ENCODE peak calls at places on chromosome X, in five cellular contexts. One of them, this sample, is unnamed.

GRCh38 chrX:50813843-50814661 is at the start of gene SHROOM4:
- DNase-seq in tibial nerve: peak
- DNase-seq in A549: no peak
- DNase-seq in body of pancreas: no peak
- DNase-seq in right lobe of liver: peak
- DNase-seq in this sample: peak

GRCh38 chrX:41822917-41823316 is 98.9 kb downstream of the GPR82 start:
- DNase-seq in right lobe of liver: no peak
- DNase-seq in body of pancreas: no peak
- DNase-seq in tibial nerve: no peak
- DNase-seq in A549: no peak
- DNase-seq in this sample: no peak

GRCh38 chrX:50458483-50458882 is 12.1 kb downstream of the DGKK start:
- DNase-seq in right lobe of liver: no peak
- DNase-seq in tibial nerve: no peak
- DNase-seq in body of pancreas: no peak
- DNase-seq in A549: no peak
- DNase-seq in this sample: no peak

GRCh38 chrX:44432641-44433040 is 89.2 kb upstream of the EFHC2 start:
- DNase-seq in tibial nerve: no peak
- DNase-seq in body of pancreas: no peak
- DNase-seq in A549: no peak
- DNase-seq in right lobe of liver: no peak
- DNase-seq in this sample: peak

GRCh38 chrX:41759817-41760216 is 35.8 kb downstream of the GPR82 start:
- DNase-seq in body of pancreas: no peak
- DNase-seq in A549: no peak
- DNase-seq in tibial nerve: no peak
- DNase-seq in right lobe of liver: no peak
- DNase-seq in this sample: no peak

GRCh38 chrX:34961662-34962061 is 19.1 kb downstream of the FAM47B start:
- DNase-seq in right lobe of liver: no peak
- DNase-seq in A549: no peak
- DNase-seq in tibial nerve: no peak
- DNase-seq in body of pancreas: no peak
- DNase-seq in this sample: no peak

GRCh38 chrX:1150569-1151347 is 61.7 kb downstream of the CRLF2 start:
- DNase-seq in A549: no peak
- DNase-seq in tibial nerve: no peak
- DNase-seq in right lobe of liver: no peak
- DNase-seq in body of pancreas: no peak
- DNase-seq in this sample: no peak

GRCh38 chrX:2761246-2761645 is 9.4 kb downstream of the XG start:
- DNase-seq in A549: no peak
- DNase-seq in body of pancreas: no peak
- DNase-seq in right lobe of liver: no peak
- DNase-seq in tibial nerve: no peak
- DNase-seq in this sample: no peak

GRCh38 chrX:31604629-31605221 is 532.9 kb upstream of the FTHL17 start:
- DNase-seq in tibial nerve: no peak
- DNase-seq in A549: no peak
- DNase-seq in right lobe of liver: no peak
- DNase-seq in body of pancreas: no peak
- DNase-seq in this sample: no peak

GRCh38 chrX:7828594-7828993 is 14.4 kb upstream of the VCX start:
- DNase-seq in A549: no peak
- DNase-seq in tibial nerve: no peak
- DNase-seq in body of pancreas: no peak
- DNase-seq in right lobe of liver: no peak
- DNase-seq in this sample: no peak
- TF ChIP-seq CTCF in A549: no peak
- TF ChIP-seq CTCF in tibial nerve: no peak
- TF ChIP-seq CTCF in body of pancreas: peak
- TF ChIP-seq CTCF in right lobe of liver: peak
- TF ChIP-seq CTCF in this sample: no peak

DNA sequence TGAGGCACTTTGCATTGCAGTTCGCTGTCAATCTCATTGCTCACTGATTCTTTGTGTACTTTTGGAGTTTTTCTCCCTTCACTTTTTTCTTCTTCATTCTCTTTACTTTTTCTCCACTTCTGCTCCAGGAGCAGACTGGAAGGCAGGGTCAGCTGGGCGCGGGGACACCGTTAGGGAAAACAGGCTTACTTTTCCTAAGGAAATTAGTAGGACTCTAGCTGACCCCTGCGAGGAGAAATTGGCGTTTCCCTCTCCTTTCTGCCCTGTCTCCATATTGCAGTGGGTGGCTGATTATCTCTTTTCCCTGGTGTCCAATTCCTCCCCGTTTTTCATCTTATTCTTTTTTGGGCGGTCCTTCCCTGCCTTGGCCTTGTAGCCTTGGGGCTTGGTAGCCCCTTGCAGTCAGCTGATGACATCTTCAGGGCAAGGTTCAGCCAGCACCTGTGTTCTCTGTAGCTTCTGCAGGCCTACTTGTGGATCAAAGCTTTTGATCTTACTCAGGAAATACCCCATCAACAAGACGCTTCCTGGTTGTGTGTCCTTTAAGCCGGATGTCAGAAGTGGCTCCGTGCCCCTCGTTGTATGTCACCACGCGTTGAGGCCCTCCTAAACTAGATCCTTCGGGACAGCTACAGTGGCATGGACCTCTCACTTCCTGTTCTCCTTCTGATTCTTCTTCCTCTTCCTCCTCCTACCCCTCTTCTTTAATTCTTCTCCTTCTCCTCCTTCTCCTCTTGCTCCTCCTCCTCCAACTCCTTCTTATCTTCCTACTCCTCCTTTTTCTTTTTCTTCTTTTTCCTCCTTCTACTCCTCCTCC is 36.1 kb downstream of the NBDY start:
- DNase-seq in right lobe of liver: no peak
- DNase-seq in body of pancreas: peak
- DNase-seq in tibial nerve: no peak
- DNase-seq in A549: no peak
- DNase-seq in this sample: no peak
- TF ChIP-seq POLR2A in right lobe of liver: no peak
- TF ChIP-seq POLR2A in body of pancreas: no peak
- TF ChIP-seq POLR2A in tibial nerve: no peak
- TF ChIP-seq POLR2A in A549: no peak
- TF ChIP-seq POLR2A in this sample: no peak

GRCh38 chrX:130625381-130625780 is 223.6 kb downstream of the RBMX2 start:
- DNase-seq in A549: no peak
- DNase-seq in body of pancreas: no peak
- DNase-seq in tibial nerve: no peak
- DNase-seq in right lobe of liver: no peak
- DNase-seq in this sample: no peak
- TF ChIP-seq CTCF in A549: no peak
- TF ChIP-seq CTCF in body of pancreas: no peak
- TF ChIP-seq CTCF in tibial nerve: no peak
- TF ChIP-seq CTCF in right lobe of liver: no peak
- TF ChIP-seq CTCF in this sample: no peak

GRCh38 chrX:154378799-154379568 is at the start of gene EMD:
- DNase-seq in tibial nerve: peak
- DNase-seq in right lobe of liver: peak
- DNase-seq in body of pancreas: peak
- DNase-seq in A549: peak
- DNase-seq in this sample: peak
- TF ChIP-seq POLR2A in tibial nerve: peak
- TF ChIP-seq POLR2A in right lobe of liver: peak
- TF ChIP-seq POLR2A in body of pancreas: peak
- TF ChIP-seq POLR2A in A549: peak
- TF ChIP-seq POLR2A in this sample: peak

DNA sequence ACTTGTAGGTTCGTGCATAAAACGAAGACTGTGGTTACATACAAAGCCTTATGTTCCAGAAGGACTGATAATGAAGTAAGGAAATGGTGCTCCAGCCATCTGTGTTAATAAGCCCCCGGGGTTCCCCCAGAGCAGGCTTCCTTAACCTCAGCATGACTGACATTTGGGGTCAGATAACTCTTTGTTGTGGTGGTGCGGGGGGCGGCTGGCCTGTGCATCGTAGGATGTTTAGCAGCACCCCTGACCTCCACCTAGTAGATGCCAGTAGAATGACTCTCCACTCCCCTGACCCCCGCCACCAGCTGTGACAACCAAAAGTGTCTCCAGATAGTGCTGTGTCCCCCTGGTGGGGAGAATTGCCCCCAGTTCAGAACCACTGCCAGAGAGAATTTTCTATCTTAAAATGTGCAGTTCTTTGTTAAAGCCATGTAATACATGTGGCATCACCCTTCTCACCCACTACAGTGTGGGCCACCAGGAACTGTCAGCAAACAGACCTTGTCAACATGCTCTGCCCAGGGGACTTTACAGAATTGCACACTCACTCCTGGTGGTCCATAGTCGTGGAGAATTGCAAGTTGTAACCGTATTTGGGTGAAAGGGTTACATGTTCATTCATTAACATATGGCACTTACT is 7.5 kb downstream of the SH3KBP1 start:
- DNase-seq in tibial nerve: no peak
- DNase-seq in A549: no peak
- DNase-seq in right lobe of liver: no peak
- DNase-seq in body of pancreas: no peak
- DNase-seq in this sample: no peak
- TF ChIP-seq CTCF in tibial nerve: no peak
- TF ChIP-seq CTCF in A549: no peak
- TF ChIP-seq CTCF in right lobe of liver: no peak
- TF ChIP-seq CTCF in body of pancreas: no peak
- TF ChIP-seq CTCF in this sample: no peak

GRCh38 chrX:48573690-48574269 is 504 bp upstream of the RBM3 start:
- DNase-seq in tibial nerve: peak
- DNase-seq in body of pancreas: peak
- DNase-seq in A549: peak
- DNase-seq in right lobe of liver: peak
- DNase-seq in this sample: no peak

GRCh38 chrX:48574270-48575266 is at the start of gene RBM3:
- DNase-seq in body of pancreas: peak
- DNase-seq in right lobe of liver: peak
- DNase-seq in A549: peak
- DNase-seq in tibial nerve: peak
- DNase-seq in this sample: peak

GRCh38 chrX:48578661-48579128 is 4.4 kb downstream of the RBM3 start:
- DNase-seq in A549: no peak
- DNase-seq in tibial nerve: no peak
- DNase-seq in right lobe of liver: no peak
- DNase-seq in body of pancreas: no peak
- DNase-seq in this sample: no peak

GRCh38 chrX:48575642-48576041 is 1.4 kb downstream of the RBM3 start:
- DNase-seq in body of pancreas: no peak
- DNase-seq in tibial nerve: no peak
- DNase-seq in right lobe of liver: no peak
- DNase-seq in A549: no peak
- DNase-seq in this sample: no peak

DNA sequence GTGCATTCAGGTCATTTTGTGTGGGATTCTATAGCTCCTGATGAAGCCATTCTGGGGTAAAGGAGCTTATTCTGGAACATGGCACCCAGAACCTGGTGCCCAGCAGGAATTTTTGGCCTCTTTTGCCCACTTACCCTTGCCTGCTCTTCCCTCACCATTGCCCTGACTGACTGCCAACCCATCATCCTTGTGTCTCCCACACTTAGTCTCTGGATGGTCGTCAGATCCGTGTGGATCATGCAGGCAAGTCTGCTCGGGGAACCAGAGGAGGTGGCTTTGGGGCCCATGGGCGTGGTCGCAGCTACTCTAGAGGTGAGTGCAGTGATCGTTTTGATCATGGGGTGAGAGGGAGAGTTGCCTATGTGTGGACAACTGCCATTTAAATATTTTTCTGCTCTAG is 1.8 kb downstream of the RBM3 start:
- DNase-seq in A549: no peak
- DNase-seq in right lobe of liver: no peak
- DNase-seq in tibial nerve: no peak
- DNase-seq in body of pancreas: no peak
- DNase-seq in this sample: no peak
- TF ChIP-seq POLR2A in A549: no peak
- TF ChIP-seq POLR2A in right lobe of liver: no peak
- TF ChIP-seq POLR2A in tibial nerve: no peak
- TF ChIP-seq POLR2A in body of pancreas: no peak
- TF ChIP-seq POLR2A in this sample: no peak